ENCODE peak calls at places on chromosomes 13 and 19, in six cellular contexts. One of them, this sample, is unnamed.

GRCh38 chr19:54653181-54653809 is 9.5 kb upstream of the LILRB4 start:
- DNase-seq in NCI-H1105: peak
- DNase-seq in Peyer's patch: no peak
- DNase-seq in tibial artery: no peak
- DNase-seq in adipocyte: peak
- DNase-seq in naive B cell: peak
- DNase-seq in this sample: no peak

GRCh38 chr19:47057328-47057727 is 8.9 kb upstream of the TMEM160 start:
- DNase-seq in NCI-H1105: no peak
- DNase-seq in adipocyte: peak
- DNase-seq in naive B cell: no peak
- DNase-seq in Peyer's patch: no peak
- DNase-seq in tibial artery: no peak
- DNase-seq in this sample: peak

GRCh38 chr19:12093777-12094176 is 29.2 kb downstream of the ZNF844 start:
- DNase-seq in Peyer's patch: no peak
- DNase-seq in adipocyte: no peak
- DNase-seq in naive B cell: no peak
- DNase-seq in NCI-H1105: no peak
- DNase-seq in tibial artery: no peak
- DNase-seq in this sample: no peak

GRCh38 chr19:7505682-7506384 is 10.1 kb upstream of the ZNF358 start:
- DNase-seq in NCI-H1105: no peak
- DNase-seq in Peyer's patch: no peak
- DNase-seq in naive B cell: no peak
- DNase-seq in tibial artery: no peak
- DNase-seq in adipocyte: peak
- DNase-seq in this sample: no peak

GRCh38 chr13:24185591-24186232 is 25.2 kb downstream of the SPATA13 start:
- DNase-seq in Peyer's patch: no peak
- DNase-seq in NCI-H1105: no peak
- DNase-seq in adipocyte: peak
- DNase-seq in tibial artery: no peak
- DNase-seq in naive B cell: no peak
- DNase-seq in this sample: no peak

GRCh38 chr19:18436651-18437478 is 1.1 kb downstream of the ISYNA1 start:
- DNase-seq in NCI-H1105: peak
- DNase-seq in Peyer's patch: peak
- DNase-seq in naive B cell: peak
- DNase-seq in adipocyte: peak
- DNase-seq in tibial artery: peak
- DNase-seq in this sample: peak

GRCh38 chr19:33784432-33784831 is 12.2 kb upstream of the KCTD15 start:
- DNase-seq in naive B cell: no peak
- DNase-seq in NCI-H1105: no peak
- DNase-seq in adipocyte: no peak
- DNase-seq in tibial artery: no peak
- DNase-seq in Peyer's patch: no peak
- DNase-seq in this sample: no peak

GRCh38 chr13:49464621-49465325 is 20.7 kb downstream of the SETDB2 start:
- DNase-seq in NCI-H1105: no peak
- DNase-seq in adipocyte: peak
- DNase-seq in tibial artery: no peak
- DNase-seq in Peyer's patch: no peak
- DNase-seq in naive B cell: no peak
- DNase-seq in this sample: no peak

GRCh38 chr13:31107109-31107508 is 54.6 kb downstream of the HSPH1 start:
- DNase-seq in tibial artery: no peak
- DNase-seq in Peyer's patch: no peak
- DNase-seq in NCI-H1105: no peak
- DNase-seq in adipocyte: no peak
- DNase-seq in naive B cell: no peak
- DNase-seq in this sample: no peak

GRCh38 chr19:18379803-18380747 is 5.9 kb upstream of the GDF15 start:
- DNase-seq in Peyer's patch: peak
- DNase-seq in NCI-H1105: no peak
- DNase-seq in naive B cell: no peak
- DNase-seq in tibial artery: peak
- DNase-seq in adipocyte: no peak
- DNase-seq in this sample: no peak

GRCh38 chr13:112781287-112781686 is 91.4 kb downstream of the ATP11A start:
- DNase-seq in Peyer's patch: no peak
- DNase-seq in naive B cell: no peak
- DNase-seq in NCI-H1105: no peak
- DNase-seq in tibial artery: no peak
- DNase-seq in adipocyte: no peak
- DNase-seq in this sample: no peak

GRCh38 chr13:75864718-75865117 is 228.6 kb downstream of the LMO7 start:
- DNase-seq in NCI-H1105: no peak
- DNase-seq in naive B cell: no peak
- DNase-seq in tibial artery: no peak
- DNase-seq in Peyer's patch: no peak
- DNase-seq in adipocyte: peak
- DNase-seq in this sample: peak

GRCh38 chr13:108850706-108851105 is 221.3 kb downstream of the MYO16 start:
- DNase-seq in NCI-H1105: no peak
- DNase-seq in Peyer's patch: no peak
- DNase-seq in tibial artery: no peak
- DNase-seq in adipocyte: peak
- DNase-seq in naive B cell: no peak
- DNase-seq in this sample: no peak

GRCh38 chr13:90105881-90106496 is 1241.5 kb upstream of the MIR17HG start:
- DNase-seq in naive B cell: no peak
- DNase-seq in tibial artery: no peak
- DNase-seq in Peyer's patch: no peak
- DNase-seq in NCI-H1105: no peak
- DNase-seq in adipocyte: peak
- DNase-seq in this sample: peak

GRCh38 chr13:82739881-82740280 is 1142.4 kb downstream of the SLITRK1 start:
- DNase-seq in naive B cell: no peak
- DNase-seq in NCI-H1105: no peak
- DNase-seq in Peyer's patch: no peak
- DNase-seq in tibial artery: no peak
- DNase-seq in adipocyte: peak
- DNase-seq in this sample: no peak

GRCh38 chr13:74135306-74136088 is 1.3 kb upstream of the KLF12 start:
- DNase-seq in adipocyte: peak
- DNase-seq in NCI-H1105: peak
- DNase-seq in naive B cell: peak
- DNase-seq in tibial artery: peak
- DNase-seq in Peyer's patch: peak
- DNase-seq in this sample: no peak

GRCh38 chr13:34863360-34864135 is 78.5 kb upstream of the NBEA start:
- DNase-seq in NCI-H1105: no peak
- DNase-seq in Peyer's patch: peak
- DNase-seq in tibial artery: no peak
- DNase-seq in naive B cell: no peak
- DNase-seq in adipocyte: peak
- DNase-seq in this sample: peak

GRCh38 chr19:10835089-10835753 is 791 bp downstream of the TMED1 start:
- DNase-seq in Peyer's patch: peak
- DNase-seq in naive B cell: no peak
- DNase-seq in adipocyte: no peak
- DNase-seq in tibial artery: peak
- DNase-seq in NCI-H1105: no peak
- DNase-seq in this sample: no peak

GRCh38 chr13:79645569-79645968 is 164.6 kb downstream of the NDFIP2 start:
- DNase-seq in NCI-H1105: no peak
- DNase-seq in Peyer's patch: no peak
- DNase-seq in naive B cell: no peak
- DNase-seq in tibial artery: no peak
- DNase-seq in adipocyte: no peak
- DNase-seq in this sample: no peak

GRCh38 chr13:39676315-39676876 is 20.9 kb downstream of the COG6 start:
- DNase-seq in adipocyte: peak
- DNase-seq in NCI-H1105: peak
- DNase-seq in tibial artery: no peak
- DNase-seq in naive B cell: peak
- DNase-seq in Peyer's patch: no peak
- DNase-seq in this sample: no peak

GRCh38 chr19:17678836-17679235 is 9.3 kb downstream of the UNC13A start:
- DNase-seq in NCI-H1105: no peak
- DNase-seq in naive B cell: no peak
- DNase-seq in tibial artery: no peak
- DNase-seq in Peyer's patch: no peak
- DNase-seq in adipocyte: no peak
- DNase-seq in this sample: no peak

GRCh38 chr19:24051516-24051915 is 35.5 kb upstream of the ZNF254 start:
- DNase-seq in adipocyte: no peak
- DNase-seq in tibial artery: no peak
- DNase-seq in Peyer's patch: no peak
- DNase-seq in naive B cell: no peak
- DNase-seq in NCI-H1105: no peak
- DNase-seq in this sample: no peak

GRCh38 chr19:28511655-28512054 is 701.3 kb downstream of the UQCRFS1 start:
- DNase-seq in naive B cell: no peak
- DNase-seq in tibial artery: no peak
- DNase-seq in adipocyte: no peak
- DNase-seq in NCI-H1105: no peak
- DNase-seq in Peyer's patch: no peak
- DNase-seq in this sample: no peak

GRCh38 chr13:36533806-36534205 is 101.5 kb downstream of the CCNA1 start:
- DNase-seq in naive B cell: no peak
- DNase-seq in tibial artery: no peak
- DNase-seq in Peyer's patch: no peak
- DNase-seq in adipocyte: no peak
- DNase-seq in NCI-H1105: no peak
- DNase-seq in this sample: no peak

GRCh38 chr19:1758231-1758577 is 4.9 kb downstream of the ONECUT3 start:
- DNase-seq in adipocyte: no peak
- DNase-seq in NCI-H1105: no peak
- DNase-seq in naive B cell: no peak
- DNase-seq in Peyer's patch: no peak
- DNase-seq in tibial artery: no peak
- DNase-seq in this sample: no peak

GRCh38 chr19:39695759-39696158 is 8.5 kb upstream of the LGALS14 start:
- DNase-seq in NCI-H1105: no peak
- DNase-seq in tibial artery: no peak
- DNase-seq in naive B cell: no peak
- DNase-seq in Peyer's patch: no peak
- DNase-seq in adipocyte: no peak
- DNase-seq in this sample: no peak

GRCh38 chr13:96822900-96823299 is 171.4 kb downstream of the OXGR1 start:
- DNase-seq in adipocyte: no peak
- DNase-seq in Peyer's patch: peak
- DNase-seq in tibial artery: peak
- DNase-seq in NCI-H1105: no peak
- DNase-seq in naive B cell: no peak
- DNase-seq in this sample: no peak

GRCh38 chr13:106372199-106373160 is 163.0 kb downstream of the EFNB2 start:
- DNase-seq in NCI-H1105: no peak
- DNase-seq in naive B cell: no peak
- DNase-seq in Peyer's patch: no peak
- DNase-seq in tibial artery: no peak
- DNase-seq in adipocyte: peak
- DNase-seq in this sample: peak

GRCh38 chr13:21009036-21009435 is 52.4 kb downstream of the LATS2 start:
- DNase-seq in tibial artery: no peak
- DNase-seq in Peyer's patch: peak
- DNase-seq in NCI-H1105: no peak
- DNase-seq in adipocyte: no peak
- DNase-seq in naive B cell: no peak
- DNase-seq in this sample: no peak

GRCh38 chr19:14954071-14954655 is 12.9 kb downstream of the OR7C2 start:
- DNase-seq in tibial artery: no peak
- DNase-seq in Peyer's patch: no peak
- DNase-seq in NCI-H1105: no peak
- DNase-seq in naive B cell: no peak
- DNase-seq in adipocyte: no peak
- DNase-seq in this sample: no peak

GRCh38 chr19:2561895-2562294 is 86.0 kb downstream of the GADD45B start:
- DNase-seq in tibial artery: no peak
- DNase-seq in NCI-H1105: no peak
- DNase-seq in naive B cell: peak
- DNase-seq in adipocyte: no peak
- DNase-seq in Peyer's patch: peak
- DNase-seq in this sample: no peak

GRCh38 chr19:1027020-1027952 is 878 bp downstream of the CNN2 start:
- DNase-seq in naive B cell: peak
- DNase-seq in NCI-H1105: no peak
- DNase-seq in Peyer's patch: no peak
- DNase-seq in tibial artery: no peak
- DNase-seq in adipocyte: peak
- DNase-seq in this sample: no peak

GRCh38 chr13:80755925-80756324 is 415.0 kb upstream of the SPRY2 start:
- DNase-seq in naive B cell: no peak
- DNase-seq in adipocyte: no peak
- DNase-seq in NCI-H1105: no peak
- DNase-seq in Peyer's patch: no peak
- DNase-seq in tibial artery: no peak
- DNase-seq in this sample: no peak

GRCh38 chr13:26867451-26868067 is 107.0 kb upstream of the GPR12 start:
- DNase-seq in adipocyte: peak
- DNase-seq in NCI-H1105: no peak
- DNase-seq in naive B cell: no peak
- DNase-seq in tibial artery: no peak
- DNase-seq in Peyer's patch: no peak
- DNase-seq in this sample: no peak

GRCh38 chr19:38655148-38655824 is 7.8 kb downstream of the ACTN4 start:
- DNase-seq in naive B cell: no peak
- DNase-seq in NCI-H1105: no peak
- DNase-seq in Peyer's patch: no peak
- DNase-seq in tibial artery: no peak
- DNase-seq in adipocyte: no peak
- DNase-seq in this sample: no peak

GRCh38 chr13:30776661-30777060 is 41.3 kb downstream of the ALOX5AP start:
- DNase-seq in adipocyte: no peak
- DNase-seq in Peyer's patch: no peak
- DNase-seq in NCI-H1105: no peak
- DNase-seq in naive B cell: peak
- DNase-seq in tibial artery: no peak
- DNase-seq in this sample: no peak

This sample was measured in non-pigmented ciliary epithelial cell.